ENCODE peak calls at places on chromosomes 6 and 20, in six cellular contexts. M, S, R, G, Y and Q are unnamed samples.

GRCh38 chr20:10487354-10488115 is 52.4 kb downstream of the SLX4IP start:
- DNase-seq in M (peak), S (no peak), R (no peak), G (no peak), Y (no peak), Q (no peak)

GRCh38 chr20:33649201-33649631 is 12.9 kb upstream of the C20orf144 start:
- DNase-seq in M (no peak), S (peak), R (peak), G (no peak), Y (peak), Q (no peak)

GRCh38 chr6:70079241-70079640 is 212.9 kb downstream of the COL19A1 start:
- DNase-seq in M (no peak), S (no peak), R (no peak), G (no peak), Y (no peak), Q (no peak)

GRCh38 chr6:161376367-161376766 is 102.5 kb upstream of the AGPAT4 start:
- DNase-seq in M (no peak), S (no peak), R (no peak), G (no peak), Y (no peak), Q (no peak)

GRCh38 chr20:31718952-31719643 is 3.6 kb downstream of the BCL2L1 start:
- DNase-seq in M (no peak), S (peak), R (no peak), G (no peak), Y (no peak), Q (no peak)

GRCh38 chr20:32628960-32629530 is 43.9 kb upstream of the NOL4L start:
- DNase-seq in M (no peak), S (no peak), R (no peak), G (no peak), Y (no peak), Q (no peak)

GRCh38 chr20:51533291-51534172 is 9.0 kb downstream of the NFATC2 start:
- DNase-seq in M (peak), S (no peak), R (no peak), G (no peak), Y (no peak), Q (no peak)

GRCh38 chr6:113120214-113120576 is 737.0 kb upstream of the MARCKS start:
- DNase-seq in M (peak), S (no peak), R (no peak), G (no peak), Y (no peak), Q (no peak)

GRCh38 chr6:32825966-32826365 is 9.2 kb upstream of the HLA-DOB start:
- DNase-seq in M (peak), S (no peak), R (no peak), G (no peak), Y (no peak), Q (no peak)

GRCh38 chr20:25749667-25750066 is 53.0 kb upstream of the ZNF337 start:
- DNase-seq in M (no peak), S (no peak), R (no peak), G (no peak), Y (no peak), Q (no peak)

GRCh38 chr6:106608080-106608668 is 21.1 kb downstream of the RTN4IP1 start:
- DNase-seq in M (peak), S (peak), R (peak), G (no peak), Y (peak), Q (peak)

GRCh38 chr6:17311595-17312311 is 30.6 kb downstream of the RBM24 start:
- DNase-seq in M (no peak), S (no peak), R (peak), G (no peak), Y (no peak), Q (peak)

GRCh38 chr6:21265264-21266044 is 328.1 kb upstream of the SOX4 start:
- DNase-seq in M (peak), S (no peak), R (no peak), G (no peak), Y (no peak), Q (no peak)

GRCh38 chr6:13604135-13604534 is 11.0 kb upstream of the NOL7 start:
- DNase-seq in M (no peak), S (no peak), R (no peak), G (no peak), Y (no peak), Q (no peak)

GRCh38 chr6:13923527-13924145 is 1.1 kb upstream of the RNF182 start:
- DNase-seq in M (peak), S (no peak), R (no peak), G (no peak), Y (no peak), Q (no peak)

GRCh38 chr6:21752054-21752811 is 158.7 kb downstream of the SOX4 start:
- DNase-seq in M (peak), S (no peak), R (no peak), G (no peak), Y (no peak), Q (no peak)

GRCh38 chr6:105646391-105646867 is 243.5 kb upstream of the PREP start:
- DNase-seq in M (peak), S (peak), R (no peak), G (peak), Y (no peak), Q (no peak)